ENCODE peak calls at places on chromosomes 6 and 20, in seven cellular contexts. One of them, this sample, is unnamed.

GRCh38 chr6:107819976-107820551 is 4.0 kb downstream of the SCML4 start:
- DNase-seq in right lobe of liver: no peak
- DNase-seq in RCC 7860: no peak
- DNase-seq in CD8-positive, alpha-beta memory T cell: peak
- DNase-seq in lower leg skin: no peak
- DNase-seq in NCI-H2081: peak
- DNase-seq in neural crest cell: no peak
- DNase-seq in this sample: no peak

GRCh38 chr6:85419046-85419759 is 30.7 kb upstream of the NT5E start:
- DNase-seq in NCI-H2081: no peak
- DNase-seq in RCC 7860: no peak
- DNase-seq in neural crest cell: no peak
- DNase-seq in right lobe of liver: no peak
- DNase-seq in lower leg skin: no peak
- DNase-seq in CD8-positive, alpha-beta memory T cell: no peak
- DNase-seq in this sample: no peak

GRCh38 chr6:158991017-158991723 is 8.8 kb downstream of the RSPH3 start:
- DNase-seq in right lobe of liver: no peak
- DNase-seq in CD8-positive, alpha-beta memory T cell: no peak
- DNase-seq in RCC 7860: no peak
- DNase-seq in NCI-H2081: no peak
- DNase-seq in neural crest cell: no peak
- DNase-seq in lower leg skin: no peak
- DNase-seq in this sample: no peak

GRCh38 chr6:45377041-45377554 is 636 bp downstream of the SUPT3H start:
- DNase-seq in right lobe of liver: peak
- DNase-seq in CD8-positive, alpha-beta memory T cell: no peak
- DNase-seq in RCC 7860: no peak
- DNase-seq in neural crest cell: no peak
- DNase-seq in lower leg skin: no peak
- DNase-seq in NCI-H2081: peak
- DNase-seq in this sample: peak

GRCh38 chr20:34250005-34250404 is 8.8 kb downstream of the ASIP start:
- DNase-seq in neural crest cell: no peak
- DNase-seq in CD8-positive, alpha-beta memory T cell: no peak
- DNase-seq in right lobe of liver: no peak
- DNase-seq in NCI-H2081: no peak
- DNase-seq in lower leg skin: no peak
- DNase-seq in RCC 7860: no peak
- DNase-seq in this sample: no peak

GRCh38 chr6:75275067-75275466 is 9.5 kb downstream of the TMEM30A start:
- DNase-seq in neural crest cell: no peak
- DNase-seq in RCC 7860: peak
- DNase-seq in CD8-positive, alpha-beta memory T cell: no peak
- DNase-seq in right lobe of liver: no peak
- DNase-seq in NCI-H2081: no peak
- DNase-seq in lower leg skin: no peak
- DNase-seq in this sample: no peak

GRCh38 chr6:133645000-133645619 is 243.8 kb upstream of the TCF21 start:
- DNase-seq in neural crest cell: no peak
- DNase-seq in CD8-positive, alpha-beta memory T cell: no peak
- DNase-seq in RCC 7860: peak
- DNase-seq in right lobe of liver: no peak
- DNase-seq in lower leg skin: no peak
- DNase-seq in NCI-H2081: no peak
- DNase-seq in this sample: no peak

GRCh38 chr20:1533059-1533458 is 24.4 kb downstream of the SIRPD start:
- DNase-seq in RCC 7860: no peak
- DNase-seq in lower leg skin: no peak
- DNase-seq in NCI-H2081: no peak
- DNase-seq in neural crest cell: no peak
- DNase-seq in CD8-positive, alpha-beta memory T cell: no peak
- DNase-seq in right lobe of liver: no peak
- DNase-seq in this sample: no peak

GRCh38 chr6:144334150-144334708 is 49.1 kb downstream of the UTRN start:
- DNase-seq in RCC 7860: no peak
- DNase-seq in CD8-positive, alpha-beta memory T cell: peak
- DNase-seq in lower leg skin: no peak
- DNase-seq in neural crest cell: no peak
- DNase-seq in NCI-H2081: no peak
- DNase-seq in right lobe of liver: peak
- DNase-seq in this sample: no peak

GRCh38 chr6:109139109-109139508 is 43.8 kb downstream of the CEP57L1 start:
- DNase-seq in CD8-positive, alpha-beta memory T cell: no peak
- DNase-seq in right lobe of liver: no peak
- DNase-seq in RCC 7860: peak
- DNase-seq in NCI-H2081: no peak
- DNase-seq in lower leg skin: no peak
- DNase-seq in neural crest cell: no peak
- DNase-seq in this sample: no peak

GRCh38 chr6:14017626-14018475 is 93.1 kb downstream of the RNF182 start:
- DNase-seq in RCC 7860: no peak
- DNase-seq in right lobe of liver: no peak
- DNase-seq in NCI-H2081: no peak
- DNase-seq in neural crest cell: no peak
- DNase-seq in lower leg skin: peak
- DNase-seq in CD8-positive, alpha-beta memory T cell: no peak
- DNase-seq in this sample: no peak

GRCh38 chr6:48840896-48841295 is 622.2 kb downstream of the MMUT start:
- DNase-seq in lower leg skin: no peak
- DNase-seq in neural crest cell: no peak
- DNase-seq in NCI-H2081: no peak
- DNase-seq in right lobe of liver: no peak
- DNase-seq in RCC 7860: no peak
- DNase-seq in CD8-positive, alpha-beta memory T cell: no peak
- DNase-seq in this sample: no peak

GRCh38 chr6:6825986-6826901 is 237.7 kb downstream of the LY86 start:
- DNase-seq in right lobe of liver: peak
- DNase-seq in neural crest cell: no peak
- DNase-seq in CD8-positive, alpha-beta memory T cell: no peak
- DNase-seq in lower leg skin: peak
- DNase-seq in RCC 7860: no peak
- DNase-seq in NCI-H2081: no peak
- DNase-seq in this sample: no peak